ENCODE peak calls at places on chromosomes 3 and 15, in six cellular contexts. Z, F, X, U, T and Y are unnamed samples.

GRCh38 chr15:37083610-37084009 is 16.7 kb downstream of the MEIS2 start:
- DNase-seq in Z (no peak), F (no peak), X (no peak), U (no peak), T (no peak), Y (no peak)

GRCh38 chr3:11317300-11317699 is 45.1 kb downstream of the ATG7 start:
- DNase-seq in Z (no peak), F (no peak), X (no peak), U (no peak), T (no peak), Y (no peak)

GRCh38 chr3:115052906-115053305 is 94.2 kb downstream of the ZBTB20 start:
- DNase-seq in Z (no peak), F (no peak), X (no peak), U (no peak), T (no peak), Y (no peak)

GRCh38 chr3:133833880-133834620 is 28.4 kb downstream of the SRPRB start:
- DNase-seq in Z (no peak), F (no peak), X (no peak), U (peak; percentile 66), T (no peak), Y (no peak)

GRCh38 chr3:56468184-56469106 is at the start of gene ERC2:
- DNase-seq in Z (peak; percentile 45), F (peak; percentile 78), X (no peak), U (peak; percentile 95), T (peak; percentile 73), Y (peak; percentile 28)

GRCh38 chr3:140898340-140899180 is 43.1 kb upstream of the SLC25A36 start:
- DNase-seq in Z (peak; percentile 5), F (peak; percentile 11), X (no peak), U (peak; percentile 25), T (peak; percentile 4), Y (no peak)

GRCh38 chr15:31306036-31306425 is 20.6 kb upstream of the KLF13 start:
- DNase-seq in Z (no peak), F (no peak), X (no peak), U (no peak), T (no peak), Y (no peak)

GRCh38 chr3:26114851-26115250 is 325.0 kb downstream of the OXSM start:
- DNase-seq in Z (no peak), F (no peak), X (no peak), U (no peak), T (no peak), Y (no peak)

GRCh38 chr15:68382286-68383007 is 49.5 kb downstream of the ITGA11 start:
- DNase-seq in Z (no peak), F (no peak), X (no peak), U (no peak), T (no peak), Y (no peak)